ENCODE peak calls at places on chromosomes 5 and 9, in seven cellular contexts. F, M, C, L, E, R and U are unnamed samples. For H3K4me1, the result is how much of the 10 kb centered on the place peaks cover.

GRCh38 chr9:77943053-77943452 is 88.6 kb downstream of the GNAQ start:
- DNase-seq in R (peak), L (no peak), F (no peak), C (no peak), M (no peak), E (no peak), U (no peak)

GRCh38 chr5:1242733-1243486 is 17.7 kb downstream of the SLC6A18 start:
- DNase-seq in E (no peak), C (no peak), R (no peak), M (no peak), F (no peak), L (no peak), U (no peak)

GRCh38 chr9:76342862-76343261 is 51.4 kb downstream of the RFK start:
- DNase-seq in R (no peak), M (no peak), L (no peak), F (no peak), C (no peak), E (no peak), U (no peak)

GRCh38 chr5:168468836-168469235 is 17.4 kb upstream of the RARS1 start:
- DNase-seq in L (peak), M (no peak), C (no peak), E (no peak), F (no peak), R (peak), U (no peak)

GRCh38 chr5:17763301-17763700 is 129.0 kb downstream of the TAF11L14 start:
- DNase-seq in C (no peak), F (no peak), R (no peak), L (peak), E (no peak), M (no peak), U (no peak)

GRCh38 chr9:6843742-6844141 is 86.0 kb downstream of the KDM4C start:
- DNase-seq in M (no peak), F (no peak), C (no peak), R (no peak), L (no peak), E (no peak), U (no peak)

GRCh38 chr9:130488621-130489330 is 44.0 kb downstream of the ASS1 start:
- DNase-seq in F (no peak), M (no peak), R (no peak), L (no peak), E (no peak), C (no peak), U (no peak)

GRCh38 chr5:45454114-45454513 is 242.1 kb downstream of the HCN1 start:
- DNase-seq in F (no peak), L (peak), R (peak), E (peak), C (peak), M (peak), U (peak)

GRCh38 chr5:60851681-60852080 is 7.6 kb upstream of the ELOVL7 start:
- DNase-seq in C (no peak), E (no peak), F (no peak), L (no peak), R (no peak), M (no peak), U (no peak)

GRCh38 chr5:59367791-59368394 is 525.6 kb downstream of the PDE4D start:
- DNase-seq in E (peak), C (peak), L (peak), M (peak), R (peak), F (no peak), U (peak)

GRCh38 chr5:174282391-174282790 is 236.9 kb downstream of the NSG2 start:
- DNase-seq in L (no peak), R (no peak), F (no peak), C (no peak), M (no peak), E (no peak), U (no peak)

GRCh38 chr9:100394819-100395218 is 32.1 kb upstream of the MSANTD3 start:
- DNase-seq in L (peak), F (no peak), M (no peak), E (no peak), R (peak), C (no peak), U (no peak)

GRCh38 chr5:174425271-174425963 is 299.0 kb upstream of the MSX2 start:
- DNase-seq in L (no peak), E (no peak), M (peak), C (no peak), F (no peak), R (no peak), U (no peak)

GRCh38 chr5:25892251-25892650 is 1146.1 kb downstream of the CDH9 start:
- DNase-seq in E (no peak), R (no peak), C (no peak), L (no peak), F (no peak), M (peak), U (no peak)

GRCh38 chr9:79489241-79490000 is 82.3 kb upstream of the TLE4 start:
- DNase-seq in F (no peak), L (peak), R (peak), M (peak), E (no peak), C (no peak), U (peak)

DNA sequence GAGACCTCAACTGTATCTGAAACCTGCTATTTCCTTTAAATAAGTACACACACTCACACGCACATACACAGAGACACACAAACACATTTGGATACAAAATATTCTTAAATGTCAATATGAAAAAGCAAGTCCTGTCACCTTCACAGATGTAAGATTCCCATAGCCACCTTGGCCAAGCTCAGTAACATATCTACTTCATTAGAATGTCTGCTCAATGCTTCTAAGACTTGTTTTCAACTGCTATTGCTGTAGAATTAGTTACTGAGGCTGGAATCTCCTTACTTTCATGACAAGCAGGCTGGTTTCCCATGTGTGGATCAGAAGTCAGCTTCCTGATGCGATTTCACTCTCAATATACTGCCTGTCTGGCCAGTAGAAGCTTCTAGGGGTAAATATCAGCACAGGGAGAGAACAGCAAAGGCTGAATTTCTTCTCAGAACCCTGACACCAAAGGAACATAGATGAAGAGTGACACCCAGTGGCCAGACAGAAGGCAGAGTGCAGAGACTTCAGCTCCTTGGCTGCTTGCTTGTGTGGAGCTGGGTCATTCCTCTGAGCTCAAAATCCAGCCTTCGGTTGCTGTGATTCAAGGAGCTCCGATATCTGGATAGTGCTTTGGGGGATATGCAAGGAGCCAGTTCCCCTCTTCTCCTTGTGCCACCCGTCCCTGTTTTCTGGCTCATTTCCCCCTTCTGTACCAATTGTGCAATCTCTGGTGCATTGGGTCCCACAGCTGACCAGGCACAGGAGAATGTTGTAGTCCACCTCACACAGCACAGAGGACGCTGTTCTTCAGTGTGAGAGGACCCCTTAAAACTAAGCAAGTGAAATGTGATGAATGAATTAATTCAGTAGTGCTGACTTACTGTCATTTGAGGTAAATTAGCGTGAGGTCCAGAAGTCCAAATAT is 26.6 kb upstream of the ABLIM3 start:
- DNase-seq in F (no peak), E (peak), R (peak), L (peak), M (peak), C (peak), U (peak)
- H3K23ac ChIP-seq in F (no peak), E (no peak), R (no peak), L (peak), M (no peak), C (no peak), U (no peak)

GRCh38 chr9:82490019-82490499 is 501.5 kb downstream of the SPATA31D1 start:
- DNase-seq in C (no peak), R (peak), F (no peak), E (no peak), L (peak), M (peak), U (no peak)

GRCh38 chr9:82488319-82488701 is 499.7 kb downstream of the SPATA31D1 start:
- DNase-seq in L (no peak), F (no peak), R (no peak), E (no peak), C (no peak), M (no peak), U (no peak)

GRCh38 chr9:82491604-82492003 is 503.0 kb downstream of the SPATA31D1 start:
- DNase-seq in M (no peak), F (no peak), R (no peak), L (peak), C (no peak), E (no peak), U (no peak)

GRCh38 chr9:82488702-82489578 is 500.4 kb downstream of the SPATA31D1 start:
- DNase-seq in F (no peak), L (peak), E (no peak), M (peak), R (no peak), C (no peak), U (no peak)

DNA sequence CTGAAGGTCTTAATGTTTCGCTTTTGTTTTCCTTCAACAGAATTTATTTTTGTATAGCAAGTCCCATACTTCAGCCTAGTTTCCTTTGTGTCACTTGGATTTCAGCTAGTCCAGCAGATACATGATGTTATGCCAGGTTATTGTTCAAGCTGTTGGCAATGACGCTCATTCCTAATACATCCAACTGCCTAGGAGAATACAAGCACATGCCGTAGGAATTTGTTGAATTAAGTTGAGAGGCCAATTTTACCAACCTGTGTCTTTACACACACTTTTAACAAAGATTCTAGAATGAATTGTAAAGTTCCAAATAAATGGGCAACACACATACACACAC is 501.0 kb downstream of the SPATA31D1 start:
- DNase-seq in L (peak), E (no peak), F (no peak), C (no peak), M (no peak), R (no peak), U (no peak)
- H3K27ac ChIP-seq in L (no peak), E (no peak), F (no peak), C (no peak), M (no peak), R (no peak), U (no peak)

DNA sequence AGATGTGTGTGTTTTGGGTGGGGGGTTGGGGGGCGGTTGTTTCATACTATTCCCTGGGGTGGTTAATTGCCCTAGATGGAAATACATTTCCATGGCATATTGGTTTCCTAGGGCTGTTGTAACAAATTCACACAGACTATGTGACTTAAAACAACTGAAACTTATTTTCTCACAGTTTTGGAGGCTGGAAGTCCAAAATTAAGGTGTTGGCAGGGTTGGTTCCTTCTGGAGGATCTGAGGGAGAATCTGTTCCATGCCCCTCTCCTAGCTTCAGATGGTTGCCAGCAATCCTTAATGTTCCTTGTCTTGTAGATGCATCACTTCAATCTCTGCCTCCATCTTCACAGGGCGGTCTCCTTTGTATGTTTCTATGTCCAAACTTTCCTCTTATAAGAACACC is 353.7 kb upstream of the ACTBL2 start:
- DNase-seq in E (no peak), F (no peak), L (no peak), C (no peak), M (no peak), R (no peak), U (no peak)
- H3K4me1 ChIP-seq in E (under half), F (under half), L (under half), C (under half), M (under half), R (under half), U (under half)

GRCh38 chr5:156589859-156590216 is 260.3 kb upstream of the PPP1R2B start:
- DNase-seq in F (no peak), R (no peak), C (no peak), M (no peak), L (no peak), E (no peak), U (no peak)
- H3K23ac ChIP-seq in F (no peak), R (no peak), C (no peak), M (no peak), L (no peak), E (no peak), U (no peak)

GRCh38 chr5:136043968-136044610 is 15.3 kb downstream of the TGFBI start:
- DNase-seq in M (no peak), R (no peak), C (no peak), E (no peak), L (no peak), F (no peak), U (no peak)
- H3K27ac ChIP-seq in M (no peak), R (no peak), C (no peak), E (no peak), L (peak), F (no peak), U (peak)

DNA sequence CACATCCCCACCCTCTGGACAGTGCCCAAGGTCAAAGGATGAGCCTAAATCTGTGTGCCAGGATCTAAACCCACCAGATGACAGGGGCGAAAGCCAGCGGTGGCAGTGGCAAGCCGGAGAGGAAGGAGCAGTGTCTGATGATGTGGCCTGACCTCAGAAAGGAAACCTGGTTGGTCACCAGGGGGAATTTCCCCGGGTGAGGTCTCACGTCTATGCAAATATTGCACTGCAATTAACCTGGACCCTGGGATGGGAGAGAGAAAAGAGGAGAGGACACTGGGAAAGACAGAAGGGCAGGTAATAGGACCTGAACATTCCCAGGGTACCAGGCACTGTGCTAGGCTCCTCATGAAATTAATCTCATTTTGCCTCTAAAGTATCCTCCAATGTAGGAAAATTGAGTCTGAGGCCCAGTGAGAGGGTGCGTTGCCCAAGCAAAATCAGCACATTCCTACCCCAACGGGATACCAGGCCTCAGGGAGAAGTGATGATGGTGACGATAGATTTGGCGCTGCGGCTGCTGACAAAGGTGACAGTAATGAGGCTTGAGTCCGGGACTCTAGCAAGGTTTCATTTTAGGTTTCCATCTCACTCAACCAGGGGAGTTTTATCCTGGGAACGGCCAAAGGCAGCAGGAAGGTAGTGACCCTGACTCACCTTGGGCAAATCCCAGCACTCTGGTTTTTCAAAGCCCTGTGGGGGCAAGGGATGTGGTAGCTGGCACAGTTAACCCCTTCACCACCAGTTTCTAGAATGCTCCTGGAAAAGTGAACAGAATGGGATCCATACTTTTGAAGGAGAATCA is 13.4 kb upstream of the TNIP1 start:
- DNase-seq in M (no peak), L (peak), E (no peak), C (no peak), R (peak), F (no peak), U (peak)
- H3K4me1 ChIP-seq in M (under half), L (under half), E (under half), C (under half), R (under half), F (under half), U (under half)

DNA sequence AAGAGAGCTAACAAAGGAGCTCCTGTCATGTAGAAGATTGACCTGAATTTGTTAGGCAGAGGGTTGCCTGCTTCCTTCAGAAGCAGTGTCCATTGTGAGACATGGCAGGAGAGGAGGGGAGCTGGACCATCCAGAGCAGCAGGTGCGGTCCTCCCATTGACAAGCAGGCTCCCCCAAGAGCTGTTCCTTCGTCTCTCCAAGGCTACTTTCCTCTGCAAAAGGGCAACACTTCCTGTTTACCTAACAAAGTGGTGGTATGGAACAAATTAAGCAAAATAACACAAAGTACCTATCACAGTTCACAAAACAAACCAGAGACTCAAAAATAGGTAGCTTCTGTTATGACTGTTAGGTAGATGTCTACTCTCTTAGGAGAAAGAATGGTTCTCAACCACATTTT is 238.0 kb downstream of the DENND1A start:
- DNase-seq in E (no peak), C (no peak), F (no peak), M (no peak), L (no peak), R (no peak), U (no peak)
- H3K23ac ChIP-seq in E (no peak), C (no peak), F (no peak), M (no peak), L (no peak), R (no peak), U (no peak)